ENCODE peak calls at places on chromosomes 2 and 18, in four cellular contexts. Z is hepatocyte, W is Peyer's patch, U is psoas muscle. A is an unnamed sample. For H3K27me3, the result is how much of the 10 kb centered on the place peaks cover.

GRCh38 chr18:77222464-77222863 is 27.2 kb upstream of the GALR1 start:
- DNase-seq in W (no peak), Z (no peak), U (no peak), A (no peak)

GRCh38 chr2:204027105-204027504 is 90.5 kb downstream of the ICOS start:
- DNase-seq in W (no peak), Z (no peak), U (no peak), A (no peak)

GRCh38 chr2:27123302-27124150 is at the start of gene ABHD1:
- DNase-seq in U (peak), W (peak), Z (peak), A (peak)

GRCh38 chr2:62305421-62306176 is 109.7 kb downstream of the B3GNT2 start:
- DNase-seq in U (no peak), W (no peak), Z (peak), A (no peak)

GRCh38 chr2:193076995-193077394 is 882.3 kb upstream of the TMEFF2 start:
- DNase-seq in U (no peak), W (no peak), Z (no peak), A (no peak)

GRCh38 chr18:48769006-48769646 is 181.6 kb downstream of the SMAD7 start:
- DNase-seq in U (peak), W (no peak), Z (no peak), A (peak)

GRCh38 chr2:179837408-179837807 is 24.0 kb downstream of the ZNF385B start:
- DNase-seq in U (no peak), Z (no peak), W (no peak), A (no peak)

GRCh38 chr18:26875040-26875654 is 9.6 kb upstream of the AQP4 start:
- DNase-seq in Z (peak), W (no peak), U (no peak), A (no peak)

GRCh38 chr2:233241803-233242202 is 9.7 kb upstream of the ATG16L1 start:
- DNase-seq in Z (no peak), U (no peak), W (no peak), A (no peak)

GRCh38 chr2:184620367-184620766 is 22.0 kb downstream of the ZNF804A start:
- DNase-seq in W (no peak), U (no peak), Z (no peak), A (no peak)

GRCh38 chr2:188884051-188884450 is 90.1 kb upstream of the COL3A1 start:
- DNase-seq in Z (peak), W (no peak), U (no peak), A (no peak)

GRCh38 chr2:58923869-58924268 is 682.7 kb upstream of the FANCL start:
- DNase-seq in Z (peak), U (no peak), W (no peak), A (no peak)

GRCh38 chr2:237909075-237909695 is 49.8 kb downstream of the RAMP1 start:
- DNase-seq in Z (no peak), U (no peak), W (no peak), A (no peak)

GRCh38 chr18:79918089-79919011 is 33.1 kb downstream of the SLC66A2 start:
- DNase-seq in U (no peak), Z (no peak), W (no peak), A (no peak)

GRCh38 chr2:127649100-127649611 is 3.2 kb downstream of the GPR17 start:
- DNase-seq in Z (no peak), W (no peak), U (no peak), A (peak)

GRCh38 chr2:164815071-164815793 is 26.4 kb downstream of the COBLL1 start:
- DNase-seq in U (no peak), W (no peak), Z (no peak), A (no peak)

GRCh38 chr2:9212661-9213411 is 6.2 kb downstream of the ASAP2 start:
- DNase-seq in U (no peak), W (no peak), Z (no peak), A (no peak)

GRCh38 chr2:140348826-140349225 is 1568.6 kb upstream of the NXPH2 start:
- DNase-seq in W (no peak), Z (no peak), U (no peak), A (no peak)

GRCh38 chr2:112173646-112174319 is 35.6 kb downstream of the FBLN7 start:
- DNase-seq in W (no peak), Z (no peak), U (no peak), A (no peak)

GRCh38 chr2:158755310-158755709 is 39.8 kb upstream of the DAPL1 start:
- DNase-seq in U (no peak), W (no peak), Z (peak), A (no peak)

GRCh38 chr18:52992041-52992440 is 652.0 kb downstream of the DCC start:
- DNase-seq in U (no peak), W (no peak), Z (peak), A (no peak)

GRCh38 chr2:47205576-47206141 is 50.6 kb upstream of the STPG4 start:
- DNase-seq in Z (peak), U (no peak), W (no peak), A (peak)

GRCh38 chr2:102258386-102259074 is 52.8 kb upstream of the IL1RL1 start:
- DNase-seq in U (no peak), Z (peak), W (no peak), A (no peak)

GRCh38 chr2:5592906-5593305 is 99.3 kb upstream of the SOX11 start:
- DNase-seq in W (no peak), Z (no peak), U (no peak), A (no peak)

GRCh38 chr2:3738454-3738853 is 35.1 kb downstream of the DCDC2C start:
- DNase-seq in U (no peak), Z (peak), W (no peak), A (no peak)

GRCh38 chr18:45008694-45009372 is 328.1 kb downstream of the SETBP1 start:
- DNase-seq in U (no peak), W (peak), Z (no peak), A (no peak)

GRCh38 chr2:222309361-222309760 is 10.6 kb upstream of the PAX3 start:
- DNase-seq in U (no peak), Z (no peak), W (no peak), A (no peak)

GRCh38 chr2:68646303-68646702 is 2.9 kb downstream of the PROKR1 start:
- DNase-seq in W (no peak), Z (no peak), U (no peak), A (no peak)

GRCh38 chr18:14928396-14928795 is 180.4 kb downstream of the ANKRD30B start:
- DNase-seq in W (no peak), U (no peak), Z (no peak), A (no peak)

GRCh38 chr18:45408218-45408617 is 207.1 kb upstream of the SLC14A2 start:
- DNase-seq in W (no peak), Z (no peak), U (no peak), A (no peak)

GRCh38 chr2:216554755-216555154 is 56.1 kb downstream of the RPL37A start:
- DNase-seq in U (no peak), W (no peak), Z (no peak), A (no peak)

GRCh38 chr2:207498427-207498826 is 31.3 kb upstream of the CREB1 start:
- DNase-seq in U (no peak), W (no peak), Z (no peak), A (no peak)

GRCh38 chr18:42310956-42311355 is 355.9 kb downstream of the PIK3C3 start:
- DNase-seq in U (peak), W (no peak), Z (no peak), A (no peak)

GRCh38 chr2:236749346-236749745 is 179.7 kb downstream of the ACKR3 start:
- DNase-seq in U (no peak), Z (no peak), W (no peak), A (no peak)
- H3K27ac ChIP-seq in U (no peak), Z (no peak), W (no peak), A (no peak)

DNA sequence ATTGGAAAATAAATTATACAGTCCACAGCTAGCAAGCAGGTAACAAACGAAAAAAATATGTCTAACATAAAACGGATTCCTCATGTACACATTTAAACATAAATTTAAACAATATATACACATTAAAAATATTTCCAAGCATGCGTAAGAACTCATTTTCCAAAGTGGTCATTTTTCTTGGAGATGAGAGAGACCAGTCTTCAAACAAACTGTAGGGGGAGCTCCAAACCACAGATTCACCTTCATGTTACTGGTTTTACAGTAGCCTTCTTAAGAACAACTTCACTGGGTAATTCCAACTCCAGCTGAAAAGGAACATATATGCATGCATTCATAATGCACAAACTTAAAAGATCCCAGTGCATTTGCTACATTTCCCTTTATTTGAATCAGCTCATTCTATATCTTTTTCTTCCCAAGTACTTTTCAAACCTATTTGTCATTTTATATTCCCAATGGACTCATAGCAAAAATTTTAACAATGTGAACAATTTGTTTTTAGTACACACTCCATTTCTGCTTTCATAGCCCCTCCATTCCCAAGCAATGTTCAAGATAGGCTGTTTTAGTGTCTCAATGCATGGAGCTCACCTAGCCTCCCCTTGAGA is 4.7 kb upstream of the STAMBP start:
- DNase-seq in W (no peak), U (no peak), Z (peak), A (no peak)
- H3K27me3 ChIP-seq in W (under half), U (under half), Z (under half), A (under half)

GRCh38 chr18:74734013-74734444 is 136.4 kb downstream of the ZNF407 start:
- DNase-seq in U (no peak), W (no peak), Z (peak), A (peak)

GRCh38 chr18:74733592-74733991 is 135.9 kb downstream of the ZNF407 start:
- DNase-seq in U (no peak), W (no peak), Z (peak), A (no peak)

GRCh38 chr18:74732380-74732779 is 134.7 kb downstream of the ZNF407 start:
- DNase-seq in W (no peak), U (no peak), Z (no peak), A (no peak)

GRCh38 chr18:74728586-74728985 is 130.9 kb downstream of the ZNF407 start:
- DNase-seq in U (no peak), W (no peak), Z (no peak), A (no peak)

DNA sequence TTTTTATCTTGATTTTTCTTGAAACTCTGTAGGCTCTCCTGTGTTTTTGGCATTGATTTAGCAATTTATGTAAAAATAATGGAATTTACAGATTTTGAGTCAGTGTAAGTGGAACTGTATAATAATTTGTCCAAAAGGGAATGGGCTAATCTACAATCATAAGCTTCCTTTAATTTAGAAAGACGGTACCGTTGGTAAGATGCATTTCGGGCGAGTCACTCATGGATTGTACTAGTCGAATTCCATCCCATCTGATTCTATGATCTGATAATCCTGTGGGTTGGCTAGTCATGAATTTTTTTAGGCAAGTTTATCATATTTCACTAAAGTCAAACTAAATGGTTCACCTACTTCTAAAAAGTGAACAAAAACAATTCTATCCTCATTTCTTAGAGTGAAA is 133.4 kb downstream of the ZNF407 start:
- DNase-seq in W (no peak), U (no peak), Z (no peak), A (no peak)
- H3K27ac ChIP-seq in W (no peak), U (no peak), Z (no peak), A (no peak)

GRCh38 chr2:104860141-104860790 is 6.4 kb downstream of the POU3F3 start:
- DNase-seq in Z (no peak), U (no peak), W (no peak), A (no peak)
- H3K27me3 ChIP-seq in Z (half or more), U (under half), W (half or more), A (under half)

GRCh38 chr2:19774788-19775156 is 127.0 kb downstream of the TTC32 start:
- DNase-seq in Z (no peak), W (no peak), U (no peak), A (no peak)
- H3K27ac ChIP-seq in Z (no peak), W (no peak), U (no peak), A (no peak)

DNA sequence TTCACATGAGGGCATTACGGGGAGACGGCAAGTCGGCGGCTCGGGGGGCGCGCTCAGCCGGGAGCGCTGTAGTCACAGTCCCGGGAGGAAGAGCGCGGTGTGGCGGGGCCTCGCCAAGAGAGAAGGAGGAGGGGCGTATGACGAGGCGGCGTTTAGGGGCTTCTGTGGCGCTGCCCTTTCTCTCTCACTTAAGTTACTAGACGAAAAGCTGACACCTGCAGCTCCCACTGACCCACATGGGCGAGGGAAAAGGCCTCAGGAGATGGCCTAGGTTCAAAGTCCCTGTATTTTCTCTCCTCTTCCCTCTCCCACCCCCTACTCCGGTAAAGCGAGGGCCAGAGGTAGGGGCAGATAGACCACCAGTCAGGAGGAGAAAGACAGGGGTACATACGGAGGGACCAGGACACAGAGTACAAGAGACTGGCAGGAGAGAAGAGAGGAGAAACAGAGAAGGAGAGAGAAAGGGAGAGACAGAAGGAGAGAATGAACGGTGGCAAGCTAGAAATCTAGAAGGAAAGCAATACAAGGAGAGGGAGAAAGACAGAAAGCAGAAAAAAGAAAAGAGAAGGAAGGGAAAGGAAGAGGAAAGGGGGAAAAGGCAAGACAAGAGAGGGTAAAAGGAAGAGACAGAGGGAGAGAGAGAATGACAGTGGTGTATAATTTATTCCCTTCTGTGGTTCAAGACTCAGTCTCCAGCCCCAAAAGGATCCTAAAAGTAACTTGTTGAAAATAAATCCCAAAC is 3.8 kb downstream of the SIX2 start:
- DNase-seq in Z (no peak), W (no peak), U (no peak), A (no peak)
- H3K27me3 ChIP-seq in Z (half or more), W (half or more), U (under half), A (under half)

DNA sequence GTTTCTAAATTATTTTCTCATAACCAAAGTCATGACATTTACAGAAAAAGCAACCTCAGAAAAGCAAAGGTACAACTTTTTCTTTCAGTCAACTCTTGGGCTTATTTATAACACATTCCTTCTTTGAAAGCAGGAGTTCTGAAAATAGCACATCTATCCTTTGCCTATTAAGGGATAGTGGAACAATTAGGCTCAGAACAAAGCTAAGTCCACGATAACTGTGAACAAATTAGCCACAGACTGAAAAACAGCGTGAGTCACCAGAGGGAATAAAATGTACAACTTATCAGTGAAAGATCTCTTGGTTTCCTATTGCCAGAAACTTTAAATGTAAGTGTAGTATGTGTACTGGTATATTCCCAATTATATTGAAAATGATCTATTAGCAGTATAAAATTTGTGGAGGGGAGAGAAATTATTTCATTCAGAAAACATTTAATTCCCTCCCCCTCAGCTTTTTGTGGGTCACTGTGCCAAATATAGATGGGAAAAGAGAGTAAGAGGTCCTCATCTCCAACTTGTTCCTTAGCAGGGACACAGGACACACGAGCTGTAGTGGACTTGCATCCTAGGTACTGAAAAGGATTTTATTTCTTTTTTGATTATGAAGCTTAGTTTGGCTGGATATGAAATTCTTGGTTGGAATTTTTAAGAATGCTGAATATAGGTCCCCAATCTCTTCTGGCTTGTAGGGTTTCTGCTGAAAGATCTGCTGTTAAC is 15.4 kb upstream of the MATN3 start:
- DNase-seq in Z (no peak), W (no peak), U (no peak), A (no peak)
- H3K27ac ChIP-seq in Z (peak), W (no peak), U (no peak), A (no peak)

DNA sequence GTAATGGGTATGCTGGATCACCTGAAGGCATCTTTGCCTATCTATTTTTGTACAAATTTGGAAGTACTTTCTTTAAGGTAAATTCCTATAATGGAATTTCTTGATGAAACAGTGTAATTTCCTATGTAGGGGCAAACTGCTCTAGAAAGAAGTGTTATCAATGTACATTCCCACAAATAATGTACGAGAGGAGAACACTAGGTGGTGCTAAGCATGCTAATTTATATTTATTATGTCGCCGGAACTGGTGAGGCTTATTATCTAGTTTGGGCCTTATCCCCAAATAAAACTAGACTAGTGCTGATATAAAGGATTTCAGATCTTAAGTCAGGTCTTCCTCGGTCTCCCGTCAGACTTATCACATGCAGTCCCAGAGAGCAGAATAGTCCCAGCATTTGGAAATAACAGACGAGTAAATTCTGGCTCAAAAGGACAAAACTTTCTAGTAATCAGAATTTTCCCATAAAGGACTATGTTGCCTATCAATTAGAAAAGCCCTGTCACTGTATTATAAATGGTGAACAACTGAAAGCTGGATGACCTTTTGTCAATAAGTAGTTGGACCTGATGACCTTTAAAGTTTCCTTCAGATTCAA is 86.9 kb upstream of the RBBP8 start:
- DNase-seq in U (no peak), W (no peak), Z (peak), A (no peak)
- H3K27me3 ChIP-seq in U (under half), W (under half), Z (under half), A (under half)

GRCh38 chr18:58308463-58308862 is 264.4 kb downstream of the NEDD4L start:
- DNase-seq in U (no peak), W (no peak), Z (no peak), A (no peak)

GRCh38 chr18:58309610-58310239 is 265.7 kb downstream of the NEDD4L start:
- DNase-seq in W (no peak), Z (no peak), U (no peak), A (no peak)

GRCh38 chr18:58309099-58309498 is 265.1 kb downstream of the NEDD4L start:
- DNase-seq in U (no peak), Z (no peak), W (no peak), A (no peak)

GRCh38 chr18:58311390-58311789 is 267.4 kb downstream of the NEDD4L start:
- DNase-seq in Z (no peak), W (no peak), U (no peak), A (no peak)

GRCh38 chr18:58310517-58310916 is 266.5 kb downstream of the NEDD4L start:
- DNase-seq in U (peak), W (peak), Z (peak), A (peak)
- H3K27ac ChIP-seq in U (peak), W (peak), Z (peak), A (no peak)

GRCh38 chr2:236209996-236210395 is 41.8 kb upstream of the GBX2 start:
- DNase-seq in Z (no peak), W (no peak), U (no peak), A (no peak)
- H3K27me3 ChIP-seq in Z (under half), W (under half), U (under half), A (under half)